ENCODE peak calls at places on chromosomes 5 and 9, in eight cellular contexts. S is activated CD8-positive, alpha-beta memory T cell treated with anti-CD3 and anti-CD28 coated beads, Interleukin-2, amount 50 U/mL, for 48 hours; U is GM12892; K is psoas muscle; A is non-pigmented ciliary epithelial cell; N is PC-3; H is GM20000; F is right cardiac atrium. I is an unnamed sample.

GRCh38 chr5:73694089-73694488 is 68.1 kb downstream of the ARHGEF28 start:
- DNase-seq in U (no peak), S (no peak), H (peak; percentile 12), A (no peak), F (no peak), K (no peak), N (no peak), I (no peak)

GRCh38 chr9:114696814-114697544 is 15.0 kb upstream of the TEX48 start:
- DNase-seq in N (peak; percentile 27), U (peak; percentile 32), S (peak; percentile 79), K (no peak), A (no peak), F (no peak), H (peak; percentile 71), I (no peak)

GRCh38 chr5:57408714-57409113 is 73.9 kb downstream of the ACTBL2 start:
- DNase-seq in N (no peak), U (no peak), S (no peak), H (no peak), K (no peak), F (no peak), A (no peak), I (no peak)

GRCh38 chr9:134392900-134393299 is 66.6 kb downstream of the RXRA start:
- DNase-seq in U (no peak), F (no peak), N (no peak), A (no peak), S (no peak), H (no peak), K (no peak), I (no peak)

GRCh38 chr9:91536211-91536691 is 112.6 kb upstream of the NFIL3 start:
- DNase-seq in K (no peak), F (no peak), H (no peak), A (no peak), S (no peak), U (no peak), N (peak; percentile 90), I (no peak)

GRCh38 chr5:12294151-12294550 is 389.9 kb upstream of the CTNND2 start:
- DNase-seq in U (no peak), N (peak; percentile 47), A (no peak), F (no peak), S (no peak), K (no peak), H (no peak), I (no peak)

GRCh38 chr5:74538206-74538661 is 102.3 kb downstream of the ENC1 start:
- DNase-seq in H (no peak), N (no peak), K (peak; percentile 78), F (peak; percentile 74), U (no peak), A (no peak), S (no peak), I (peak; percentile 72)

GRCh38 chr9:83639266-83639665 is 16.3 kb downstream of the IDNK start:
- DNase-seq in H (no peak), K (no peak), F (no peak), U (no peak), A (no peak), N (no peak), S (no peak), I (no peak)

GRCh38 chr5:149320791-149321330 is 24.4 kb upstream of the GRPEL2 start:
- DNase-seq in A (peak; percentile 80), S (no peak), U (no peak), N (peak; percentile 79), K (peak; percentile 82), H (no peak), F (peak; percentile 90), I (peak; percentile 90)

GRCh38 chr5:126376443-126376842 is 46.8 kb upstream of the GRAMD2B start:
- DNase-seq in K (no peak), U (no peak), S (no peak), A (no peak), N (no peak), F (peak; percentile 16), H (no peak), I (no peak)

GRCh38 chr5:59180515-59180914 is 597.6 kb downstream of the RAB3C start:
- DNase-seq in N (no peak), U (no peak), A (no peak), F (no peak), S (no peak), H (peak; percentile 33), K (no peak), I (no peak)

GRCh38 chr5:113202904-113203716 is 226.5 kb downstream of the DCP2 start:
- DNase-seq in N (no peak), H (no peak), F (peak; percentile 89), K (peak; percentile 83), S (no peak), U (no peak), A (no peak), I (peak; percentile 85)

GRCh38 chr5:174724484-174725260 is at the start of gene MSX2:
- DNase-seq in A (peak; percentile 50), U (no peak), N (peak; percentile 77), K (peak; percentile 93), F (peak; percentile 92), S (peak; percentile 61), H (no peak), I (peak; percentile 89)

GRCh38 chr9:127077658-127077975 is 44.8 kb downstream of the ANGPTL2 start:
- DNase-seq in H (no peak), A (no peak), S (no peak), N (no peak), U (no peak), F (no peak), K (no peak), I (no peak)

GRCh38 chr9:93574900-93575705 is 1.3 kb upstream of the PHF2 start:
- DNase-seq in N (no peak), S (peak; percentile 50), U (no peak), A (no peak), H (no peak), F (no peak), K (no peak), I (no peak)

GRCh38 chr5:173707392-173707791 is 90.9 kb upstream of the BOD1 start:
- DNase-seq in U (no peak), F (peak; percentile 59), S (no peak), N (peak; percentile 58), H (peak; percentile 39), K (peak; percentile 92), A (no peak), I (peak; percentile 54)

GRCh38 chr5:161378701-161379100 is 167.8 kb downstream of the GABRB2 start:
- DNase-seq in F (no peak), S (no peak), K (no peak), N (no peak), U (no peak), A (no peak), H (no peak), I (no peak)

GRCh38 chr9:35522189-35522588 is 32.3 kb downstream of the RUSC2 start:
- DNase-seq in F (no peak), A (no peak), S (no peak), U (no peak), N (no peak), K (no peak), H (no peak), I (no peak)

GRCh38 chr5:54725391-54726280 is 208.1 kb downstream of the SNX18 start:
- DNase-seq in N (peak; percentile 49), H (no peak), U (no peak), A (no peak), K (no peak), S (no peak), F (no peak), I (no peak)

GRCh38 chr5:190366-191035 is 794 bp upstream of the LRRC14B start:
- DNase-seq in F (no peak), S (no peak), A (no peak), K (no peak), H (no peak), N (no peak), U (no peak), I (no peak)

GRCh38 chr5:37501152-37501551 is 122.0 kb downstream of the WDR70 start:
- DNase-seq in U (no peak), H (no peak), A (no peak), K (no peak), F (no peak), S (no peak), N (peak; percentile 77), I (no peak)

GRCh38 chr5:100424787-100425186 is 110.4 kb upstream of the FAM174A start:
- DNase-seq in K (no peak), U (no peak), N (no peak), H (no peak), F (no peak), S (no peak), A (no peak), I (no peak)

GRCh38 chr9:33165263-33166151 is 1.6 kb downstream of the B4GALT1 start:
- DNase-seq in N (peak; percentile 46), F (no peak), H (peak; percentile 72), K (no peak), U (no peak), S (no peak), A (no peak), I (no peak)

GRCh38 chr5:179163236-179164155 is 103.3 kb downstream of the ZNF354C start:
- DNase-seq in F (no peak), K (no peak), A (no peak), U (no peak), S (no peak), H (no peak), N (no peak), I (no peak)

GRCh38 chr9:128913048-128913900 is 7.5 kb upstream of the PHYHD1 start:
- DNase-seq in H (no peak), F (peak; percentile 49), N (no peak), U (no peak), K (no peak), S (no peak), A (no peak), I (no peak)

GRCh38 chr5:100731768-100732167 is 171.3 kb downstream of the ST8SIA4 start:
- DNase-seq in N (peak; percentile 17), H (peak; percentile 54), U (no peak), A (no peak), F (no peak), S (no peak), K (no peak), I (no peak)

GRCh38 chr5:81014348-81014747 is 54.2 kb downstream of the RASGRF2 start:
- DNase-seq in U (no peak), K (no peak), A (no peak), H (no peak), F (no peak), S (no peak), N (no peak), I (no peak)

GRCh38 chr9:137715321-137715720 is 96.5 kb downstream of the EHMT1 start:
- DNase-seq in N (no peak), A (no peak), K (peak; percentile 81), U (no peak), F (no peak), H (no peak), S (no peak), I (no peak)

GRCh38 chr5:141852448-141852847 is 25.8 kb downstream of the PCDH1 start:
- DNase-seq in A (no peak), S (no peak), K (no peak), F (no peak), U (no peak), H (no peak), N (no peak), I (no peak)

GRCh38 chr9:78306222-78307076 is 9.5 kb downstream of the PSAT1 start:
- DNase-seq in U (no peak), F (no peak), N (no peak), H (no peak), S (no peak), K (no peak), A (no peak), I (no peak)

GRCh38 chr5:123450641-123451421 is 27.6 kb upstream of the CEP120 start:
- DNase-seq in H (no peak), S (no peak), N (no peak), F (no peak), A (no peak), U (no peak), K (no peak), I (no peak)

GRCh38 chr9:5095795-5096194 is 89.6 kb downstream of the INSL6 start:
- DNase-seq in H (no peak), K (no peak), S (no peak), A (no peak), U (no peak), F (no peak), N (no peak), I (no peak)

I was measured in left ventricle myocardium inferior.